ENCODE peak calls at places on chromosomes 1 and 21, in seven cellular contexts. One of them, this sample, is unnamed. For H3K36me3, the result is how much of the 10 kb centered on the place peaks cover.

GRCh38 chr1:179812501-179813292 is 64.9 kb downstream of the TOR1AIP2 start:
- DNase-seq in SJSA1: no peak
- DNase-seq in neuronal stem cell: no peak
- DNase-seq in PC-3: no peak
- DNase-seq in right lobe of liver: no peak
- DNase-seq in GM23248: no peak
- DNase-seq in transverse colon: no peak
- DNase-seq in this sample: no peak

GRCh38 chr1:12549106-12549459 is 68.9 kb downstream of the DHRS3 start:
- DNase-seq in SJSA1: no peak
- DNase-seq in neuronal stem cell: no peak
- DNase-seq in PC-3: no peak
- DNase-seq in right lobe of liver: no peak
- DNase-seq in GM23248: peak
- DNase-seq in transverse colon: peak
- DNase-seq in this sample: no peak

GRCh38 chr1:21939650-21940374 is 2.7 kb upstream of the HSPG2 start:
- DNase-seq in SJSA1: peak
- DNase-seq in neuronal stem cell: no peak
- DNase-seq in PC-3: peak
- DNase-seq in right lobe of liver: peak
- DNase-seq in GM23248: peak
- DNase-seq in transverse colon: peak
- DNase-seq in this sample: no peak

GRCh38 chr1:174800221-174800791 is 199.4 kb upstream of the CACYBP start:
- DNase-seq in SJSA1: peak
- DNase-seq in neuronal stem cell: peak
- DNase-seq in PC-3: no peak
- DNase-seq in right lobe of liver: no peak
- DNase-seq in GM23248: peak
- DNase-seq in transverse colon: no peak
- DNase-seq in this sample: no peak

GRCh38 chr1:29362116-29362515 is 125.8 kb downstream of the PTPRU start:
- DNase-seq in SJSA1: no peak
- DNase-seq in neuronal stem cell: no peak
- DNase-seq in PC-3: no peak
- DNase-seq in right lobe of liver: no peak
- DNase-seq in GM23248: no peak
- DNase-seq in transverse colon: no peak
- DNase-seq in this sample: no peak

GRCh38 chr1:242447682-242448081 is 76.8 kb downstream of the PLD5 start:
- DNase-seq in SJSA1: no peak
- DNase-seq in neuronal stem cell: peak
- DNase-seq in PC-3: no peak
- DNase-seq in right lobe of liver: no peak
- DNase-seq in GM23248: no peak
- DNase-seq in transverse colon: no peak
- DNase-seq in this sample: no peak

GRCh38 chr1:229104654-229105053 is 166.3 kb upstream of the RAB4A start:
- DNase-seq in SJSA1: no peak
- DNase-seq in neuronal stem cell: no peak
- DNase-seq in PC-3: no peak
- DNase-seq in right lobe of liver: peak
- DNase-seq in GM23248: no peak
- DNase-seq in transverse colon: no peak
- DNase-seq in this sample: no peak

GRCh38 chr1:12157366-12158231 is 9.2 kb upstream of the TNFRSF1B start:
- DNase-seq in SJSA1: no peak
- DNase-seq in neuronal stem cell: no peak
- DNase-seq in PC-3: peak
- DNase-seq in right lobe of liver: no peak
- DNase-seq in GM23248: no peak
- DNase-seq in transverse colon: no peak
- DNase-seq in this sample: no peak

GRCh38 chr1:17878837-17879236 is 123.7 kb downstream of the ACTL8 start:
- DNase-seq in SJSA1: peak
- DNase-seq in neuronal stem cell: no peak
- DNase-seq in PC-3: peak
- DNase-seq in right lobe of liver: no peak
- DNase-seq in GM23248: peak
- DNase-seq in transverse colon: no peak
- DNase-seq in this sample: no peak

GRCh38 chr1:203451849-203452784 is 23.5 kb upstream of the PRELP start:
- DNase-seq in SJSA1: no peak
- DNase-seq in neuronal stem cell: no peak
- DNase-seq in PC-3: no peak
- DNase-seq in right lobe of liver: no peak
- DNase-seq in GM23248: peak
- DNase-seq in transverse colon: no peak
- DNase-seq in this sample: no peak

GRCh38 chr1:174157157-174157806 is 2.0 kb upstream of the RABGAP1L start:
- DNase-seq in SJSA1: no peak
- DNase-seq in neuronal stem cell: no peak
- DNase-seq in PC-3: peak
- DNase-seq in right lobe of liver: no peak
- DNase-seq in GM23248: no peak
- DNase-seq in transverse colon: no peak
- DNase-seq in this sample: no peak

GRCh38 chr1:36253463-36253862 is 29.2 kb downstream of the THRAP3 start:
- DNase-seq in SJSA1: no peak
- DNase-seq in neuronal stem cell: no peak
- DNase-seq in PC-3: no peak
- DNase-seq in right lobe of liver: no peak
- DNase-seq in GM23248: peak
- DNase-seq in transverse colon: no peak
- DNase-seq in this sample: no peak

GRCh38 chr1:185337221-185337620 is 20.2 kb upstream of the IVNS1ABP start:
- DNase-seq in SJSA1: no peak
- DNase-seq in neuronal stem cell: no peak
- DNase-seq in PC-3: no peak
- DNase-seq in right lobe of liver: no peak
- DNase-seq in GM23248: peak
- DNase-seq in transverse colon: no peak
- DNase-seq in this sample: no peak

GRCh38 chr1:27341525-27342252 is at the start of gene SYTL1:
- DNase-seq in SJSA1: peak
- DNase-seq in neuronal stem cell: no peak
- DNase-seq in PC-3: peak
- DNase-seq in right lobe of liver: peak
- DNase-seq in GM23248: peak
- DNase-seq in transverse colon: peak
- DNase-seq in this sample: peak

GRCh38 chr1:224670506-224670905 is 54.4 kb downstream of the CNIH3 start:
- DNase-seq in SJSA1: no peak
- DNase-seq in neuronal stem cell: no peak
- DNase-seq in PC-3: no peak
- DNase-seq in right lobe of liver: no peak
- DNase-seq in GM23248: peak
- DNase-seq in transverse colon: no peak
- DNase-seq in this sample: no peak

GRCh38 chr1:51719146-51719545 is 102.3 kb downstream of the OSBPL9 start:
- DNase-seq in SJSA1: no peak
- DNase-seq in neuronal stem cell: no peak
- DNase-seq in PC-3: no peak
- DNase-seq in right lobe of liver: no peak
- DNase-seq in GM23248: no peak
- DNase-seq in transverse colon: no peak
- DNase-seq in this sample: no peak

GRCh38 chr21:33682992-33683627 is 40.8 kb downstream of the ITSN1 start:
- DNase-seq in SJSA1: peak
- DNase-seq in neuronal stem cell: no peak
- DNase-seq in PC-3: peak
- DNase-seq in right lobe of liver: no peak
- DNase-seq in GM23248: peak
- DNase-seq in transverse colon: no peak
- DNase-seq in this sample: no peak

GRCh38 chr1:84715620-84716019 is 25.4 kb upstream of the SSX2IP start:
- DNase-seq in SJSA1: no peak
- DNase-seq in neuronal stem cell: peak
- DNase-seq in PC-3: no peak
- DNase-seq in right lobe of liver: no peak
- DNase-seq in GM23248: no peak
- DNase-seq in transverse colon: no peak
- DNase-seq in this sample: no peak

GRCh38 chr21:27802816-27803475 is 836.1 kb upstream of the ADAMTS5 start:
- DNase-seq in SJSA1: peak
- DNase-seq in neuronal stem cell: peak
- DNase-seq in PC-3: peak
- DNase-seq in right lobe of liver: no peak
- DNase-seq in GM23248: peak
- DNase-seq in transverse colon: peak
- DNase-seq in this sample: no peak

GRCh38 chr1:61332796-61333195 is 250.4 kb downstream of the NFIA start:
- DNase-seq in SJSA1: no peak
- DNase-seq in neuronal stem cell: no peak
- DNase-seq in PC-3: no peak
- DNase-seq in right lobe of liver: no peak
- DNase-seq in GM23248: no peak
- DNase-seq in transverse colon: no peak
- DNase-seq in this sample: no peak

GRCh38 chr1:61330018-61330417 is 247.7 kb downstream of the NFIA start:
- DNase-seq in SJSA1: no peak
- DNase-seq in neuronal stem cell: no peak
- DNase-seq in PC-3: peak
- DNase-seq in right lobe of liver: no peak
- DNase-seq in GM23248: peak
- DNase-seq in transverse colon: no peak
- DNase-seq in this sample: no peak

GRCh38 chr1:61334718-61335589 is 252.6 kb downstream of the NFIA start:
- DNase-seq in SJSA1: no peak
- DNase-seq in neuronal stem cell: no peak
- DNase-seq in PC-3: no peak
- DNase-seq in right lobe of liver: peak
- DNase-seq in GM23248: no peak
- DNase-seq in transverse colon: peak
- DNase-seq in this sample: no peak

GRCh38 chr1:61330571-61330970 is 248.2 kb downstream of the NFIA start:
- DNase-seq in SJSA1: no peak
- DNase-seq in neuronal stem cell: no peak
- DNase-seq in PC-3: no peak
- DNase-seq in right lobe of liver: no peak
- DNase-seq in GM23248: no peak
- DNase-seq in transverse colon: no peak
- DNase-seq in this sample: no peak

GRCh38 chr1:61332196-61332753 is 249.9 kb downstream of the NFIA start:
- DNase-seq in SJSA1: no peak
- DNase-seq in neuronal stem cell: no peak
- DNase-seq in PC-3: no peak
- DNase-seq in right lobe of liver: no peak
- DNase-seq in GM23248: no peak
- DNase-seq in transverse colon: no peak
- DNase-seq in this sample: no peak
- H3K36me3 ChIP-seq in SJSA1: under half
- H3K36me3 ChIP-seq in neuronal stem cell: under half
- H3K36me3 ChIP-seq in PC-3: under half
- H3K36me3 ChIP-seq in right lobe of liver: under half
- H3K36me3 ChIP-seq in GM23248: under half
- H3K36me3 ChIP-seq in transverse colon: under half
- H3K36me3 ChIP-seq in this sample: under half

GRCh38 chr1:96333522-96334235 is 387.9 kb upstream of the PTBP2 start:
- DNase-seq in SJSA1: no peak
- DNase-seq in neuronal stem cell: no peak
- DNase-seq in PC-3: no peak
- DNase-seq in right lobe of liver: peak
- DNase-seq in GM23248: no peak
- DNase-seq in transverse colon: no peak
- DNase-seq in this sample: no peak
- H3K36me3 ChIP-seq in SJSA1: under half
- H3K36me3 ChIP-seq in neuronal stem cell: under half
- H3K36me3 ChIP-seq in PC-3: under half
- H3K36me3 ChIP-seq in right lobe of liver: under half
- H3K36me3 ChIP-seq in GM23248: under half
- H3K36me3 ChIP-seq in transverse colon: under half
- H3K36me3 ChIP-seq in this sample: under half

GRCh38 chr1:109268431-109269211 is 14.3 kb downstream of the PSRC1 start:
- DNase-seq in SJSA1: no peak
- DNase-seq in neuronal stem cell: no peak
- DNase-seq in PC-3: no peak
- DNase-seq in right lobe of liver: peak
- DNase-seq in GM23248: no peak
- DNase-seq in transverse colon: no peak
- DNase-seq in this sample: no peak

GRCh38 chr1:109269981-109270622 is 12.8 kb downstream of the PSRC1 start:
- DNase-seq in SJSA1: no peak
- DNase-seq in neuronal stem cell: no peak
- DNase-seq in PC-3: no peak
- DNase-seq in right lobe of liver: no peak
- DNase-seq in GM23248: no peak
- DNase-seq in transverse colon: no peak
- DNase-seq in this sample: no peak

GRCh38 chr1:109270623-109271317 is 12.2 kb downstream of the PSRC1 start:
- DNase-seq in SJSA1: no peak
- DNase-seq in neuronal stem cell: no peak
- DNase-seq in PC-3: no peak
- DNase-seq in right lobe of liver: no peak
- DNase-seq in GM23248: no peak
- DNase-seq in transverse colon: no peak
- DNase-seq in this sample: no peak

GRCh38 chr1:109267743-109268300 is 15.1 kb downstream of the PSRC1 start:
- DNase-seq in SJSA1: no peak
- DNase-seq in neuronal stem cell: no peak
- DNase-seq in PC-3: no peak
- DNase-seq in right lobe of liver: no peak
- DNase-seq in GM23248: no peak
- DNase-seq in transverse colon: no peak
- DNase-seq in this sample: no peak

DNA sequence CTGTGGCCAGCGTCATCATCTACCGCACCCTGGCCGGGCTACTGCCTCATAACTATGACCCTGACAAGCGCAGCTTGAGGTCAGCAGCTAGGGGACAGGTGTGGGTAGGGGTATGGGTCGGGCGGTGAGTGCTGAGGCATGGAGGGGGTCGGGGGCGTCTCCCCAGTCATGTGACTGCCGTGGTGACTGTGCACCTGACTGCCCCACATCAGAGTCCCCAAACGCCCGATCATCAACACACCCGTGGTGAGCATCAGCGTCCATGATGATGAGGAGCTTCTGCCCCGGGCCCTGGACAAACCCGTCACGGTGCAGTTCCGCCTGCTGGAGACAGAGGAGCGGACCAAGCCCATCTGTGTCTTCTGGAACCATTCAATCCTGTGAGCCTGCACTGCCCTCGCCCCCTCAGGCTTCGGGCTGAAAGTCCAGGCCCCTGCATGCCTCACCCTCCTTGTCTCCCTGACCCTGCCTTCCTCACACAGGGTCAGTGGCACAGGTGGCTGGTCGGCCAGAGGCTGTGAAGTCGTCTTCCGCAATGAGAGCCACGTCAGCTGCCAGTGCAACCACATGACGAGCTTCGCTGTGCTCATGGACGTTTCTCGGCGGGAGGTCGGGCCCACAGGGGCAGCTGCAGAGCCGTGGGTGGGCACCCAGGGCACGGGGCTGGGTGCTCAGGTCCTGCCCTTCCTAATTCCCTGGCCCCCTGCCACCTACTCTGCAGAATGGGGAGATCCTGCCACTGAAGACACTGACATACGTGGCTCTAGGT is 13.5 kb downstream of the PSRC1 start:
- DNase-seq in SJSA1: no peak
- DNase-seq in neuronal stem cell: no peak
- DNase-seq in PC-3: no peak
- DNase-seq in right lobe of liver: peak
- DNase-seq in GM23248: no peak
- DNase-seq in transverse colon: no peak
- DNase-seq in this sample: no peak
- H3K36me3 ChIP-seq in SJSA1: under half
- H3K36me3 ChIP-seq in neuronal stem cell: half or more
- H3K36me3 ChIP-seq in PC-3: under half
- H3K36me3 ChIP-seq in right lobe of liver: under half
- H3K36me3 ChIP-seq in GM23248: under half
- H3K36me3 ChIP-seq in transverse colon: under half
- H3K36me3 ChIP-seq in this sample: under half

GRCh38 chr1:182066934-182067333 is 5.4 kb upstream of the ZNF648 start:
- DNase-seq in SJSA1: no peak
- DNase-seq in neuronal stem cell: no peak
- DNase-seq in PC-3: no peak
- DNase-seq in right lobe of liver: no peak
- DNase-seq in GM23248: no peak
- DNase-seq in transverse colon: no peak
- DNase-seq in this sample: no peak
- H3K36me3 ChIP-seq in SJSA1: under half
- H3K36me3 ChIP-seq in neuronal stem cell: under half
- H3K36me3 ChIP-seq in PC-3: under half
- H3K36me3 ChIP-seq in right lobe of liver: under half
- H3K36me3 ChIP-seq in GM23248: under half
- H3K36me3 ChIP-seq in transverse colon: under half
- H3K36me3 ChIP-seq in this sample: under half